ENCODE peak calls at places on chromosome 20, in six cellular contexts. L, Z, I, T, B and K are unnamed samples.

GRCh38 chr20:8457978-8458377 is 325.9 kb downstream of the PLCB1 start:
- DNase-seq in L (no peak), Z (no peak), I (no peak), T (no peak), B (no peak), K (no peak)

GRCh38 chr20:63366658-63367360 is 5.7 kb upstream of the CHRNA4 start:
- DNase-seq in L (no peak), Z (no peak), I (no peak), T (no peak), B (no peak), K (no peak)

GRCh38 chr20:20772492-20773047 is 60.1 kb upstream of the RALGAPA2 start:
- DNase-seq in L (no peak), Z (no peak), I (no peak), T (no peak), B (no peak), K (no peak)

GRCh38 chr20:6769953-6770831 is 2.7 kb downstream of the BMP2 start:
- DNase-seq in L (no peak), Z (no peak), I (no peak), T (peak; percentile 73), B (peak; percentile 23), K (no peak)

GRCh38 chr20:17643531-17644188 is 38.4 kb downstream of the RRBP1 start:
- DNase-seq in L (no peak), Z (no peak), I (no peak), T (no peak), B (no peak), K (no peak)

GRCh38 chr20:9677224-9677623 is 161.7 kb downstream of the PAK5 start:
- DNase-seq in L (no peak), Z (no peak), I (no peak), T (no peak), B (no peak), K (no peak)

GRCh38 chr20:17648782-17649730 is 33.0 kb downstream of the RRBP1 start:
- DNase-seq in L (peak; percentile 5), Z (no peak), I (peak; percentile 21), T (no peak), B (peak; percentile 53), K (peak; percentile 26)

GRCh38 chr20:31605902-31606677 is 1.0 kb downstream of the ID1 start:
- DNase-seq in L (no peak), Z (peak; percentile 47), I (no peak), T (no peak), B (peak; percentile 52), K (no peak)

GRCh38 chr20:1946762-1947534 is 46.9 kb downstream of the PDYN start:
- DNase-seq in L (no peak), Z (peak; percentile 70), I (no peak), T (peak; percentile 84), B (no peak), K (no peak)

GRCh38 chr20:56391596-56392281 is at the start of gene AURKA:
- DNase-seq in L (no peak), Z (peak; percentile 24), I (no peak), T (no peak), B (no peak), K (peak; percentile 3)

GRCh38 chr20:11091496-11091895 is 417.7 kb upstream of the JAG1 start:
- DNase-seq in L (no peak), Z (no peak), I (no peak), T (no peak), B (no peak), K (no peak)

GRCh38 chr20:51376121-51376520 is 166.4 kb downstream of the NFATC2 start:
- DNase-seq in L (no peak), Z (no peak), I (no peak), T (no peak), B (no peak), K (no peak)

GRCh38 chr20:56443654-56444540 is 24.5 kb upstream of the RTF2 start:
- DNase-seq in L (no peak), Z (peak; percentile 29), I (no peak), T (no peak), B (no peak), K (no peak)

GRCh38 chr20:35884541-35884865 is 69.8 kb downstream of the SCAND1 start:
- DNase-seq in L (no peak), Z (no peak), I (no peak), T (no peak), B (no peak), K (no peak)

GRCh38 chr20:53068241-53068640 is 96.1 kb downstream of the TSHZ2 start:
- DNase-seq in L (no peak), Z (no peak), I (no peak), T (no peak), B (no peak), K (no peak)

GRCh38 chr20:19628570-19629134 is 129.4 kb upstream of the RIN2 start:
- DNase-seq in L (peak; percentile 26), Z (peak; percentile 84), I (peak; percentile 57), T (peak; percentile 84), B (peak; percentile 62), K (peak; percentile 80)

GRCh38 chr20:5077761-5078387 is 41.9 kb downstream of the PCNA start:
- DNase-seq in L (no peak), Z (no peak), I (no peak), T (no peak), B (no peak), K (no peak)

GRCh38 chr20:13794667-13795066 is 9.8 kb downstream of the NDUFAF5 start:
- DNase-seq in L (no peak), Z (no peak), I (no peak), T (no peak), B (no peak), K (no peak)

GRCh38 chr20:14878676-14879019 is 541.2 kb upstream of the FLRT3 start:
- DNase-seq in L (no peak), Z (no peak), I (no peak), T (no peak), B (no peak), K (no peak)

GRCh38 chr20:19880256-19881079 is 122.4 kb downstream of the RIN2 start:
- DNase-seq in L (no peak), Z (peak; percentile 88), I (no peak), T (no peak), B (no peak), K (peak; percentile 88)

GRCh38 chr20:3890410-3890751 is 1.2 kb downstream of the PANK2 start:
- DNase-seq in L (no peak), Z (peak; percentile 48), I (no peak), T (no peak), B (no peak), K (no peak)

GRCh38 chr20:56875052-56875663 is 246.1 kb downstream of the TFAP2C start:
- DNase-seq in L (no peak), Z (no peak), I (no peak), T (no peak), B (no peak), K (peak; percentile 86)

GRCh38 chr20:11204926-11205768 is 531.3 kb upstream of the JAG1 start:
- DNase-seq in L (peak; percentile 50), Z (peak; percentile 71), I (no peak), T (peak; percentile 55), B (peak; percentile 5), K (peak; percentile 53)

GRCh38 chr20:38872491-38873049 is 53.6 kb upstream of the FAM83D start:
- DNase-seq in L (no peak), Z (no peak), I (no peak), T (no peak), B (no peak), K (no peak)

GRCh38 chr20:4949833-4950178 is 51.5 kb downstream of the SLC23A2 start:
- DNase-seq in L (no peak), Z (peak; percentile 30), I (peak; percentile 12), T (no peak), B (peak; percentile 46), K (peak; percentile 60)

GRCh38 chr20:14830466-14830865 is 493.1 kb upstream of the FLRT3 start:
- DNase-seq in L (peak; percentile 89), Z (no peak), I (no peak), T (no peak), B (no peak), K (no peak)

GRCh38 chr20:49288250-49288751 is 10.4 kb upstream of the ZNFX1 start:
- DNase-seq in L (no peak), Z (no peak), I (no peak), T (no peak), B (no peak), K (no peak)
- H3K4me2 ChIP-seq in L (no peak overlapping the region), Z (no peak overlapping the region), I (no peak overlapping the region), T (peak overlapping the region; percentile 97), B (no peak overlapping the region), K (peak overlapping the region; percentile 97)

GRCh38 chr20:47276856-47277541 is 79.5 kb downstream of the ZMYND8 start:
- DNase-seq in L (no peak), Z (no peak), I (no peak), T (no peak), B (no peak), K (no peak)
- TF ChIP-seq CHD2 in L (no peak), Z (no peak), I (no peak), T (no peak), B (no peak), K (no peak)

GRCh38 chr20:34458631-34459030 is 57.6 kb upstream of the DYNLRB1 start:
- DNase-seq in L (no peak), Z (no peak), I (no peak), T (no peak), B (no peak), K (no peak)
- H3K4me2 ChIP-seq in L (no peak overlapping the region), Z (no peak overlapping the region), I (no peak overlapping the region), T (no peak overlapping the region), B (no peak overlapping the region), K (no peak overlapping the region)

DNA sequence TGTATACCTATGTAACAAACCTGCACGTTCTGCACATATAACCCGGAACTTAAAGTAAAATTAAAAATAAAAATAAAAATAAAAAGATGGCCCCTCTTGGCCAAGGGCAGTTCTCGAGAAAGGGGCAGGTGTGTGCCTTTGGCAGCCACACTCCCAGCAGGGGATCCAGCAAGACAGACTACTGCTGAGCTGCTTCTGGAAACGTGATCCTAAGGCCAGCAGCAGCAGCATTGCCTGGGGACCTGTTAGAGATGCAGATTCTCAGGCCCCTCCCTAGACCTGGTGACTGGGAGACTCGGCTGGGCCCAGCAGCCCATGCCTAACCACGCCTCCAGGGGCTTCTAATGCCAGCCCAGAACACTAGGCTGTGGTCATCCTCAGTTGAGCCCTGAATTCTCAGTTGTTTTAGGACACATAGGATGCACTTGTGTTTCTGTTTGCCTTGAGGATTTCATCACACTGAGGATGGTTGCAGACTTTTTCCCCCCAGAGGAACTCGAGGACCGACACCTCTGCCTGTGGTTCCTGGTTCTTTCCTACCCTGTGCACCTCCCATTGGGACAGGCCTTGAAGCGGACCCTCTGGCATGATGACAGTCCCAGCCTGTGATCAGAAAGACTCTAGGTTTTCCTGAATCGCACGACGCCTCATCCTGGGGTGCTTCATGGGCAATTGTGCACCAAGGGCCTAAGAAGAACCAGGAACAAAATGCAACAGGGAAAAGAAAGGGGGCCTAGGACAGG is 105.9 kb downstream of the TOX2 start:
- DNase-seq in L (no peak), Z (no peak), I (no peak), T (no peak), B (no peak), K (no peak)
- TF ChIP-seq CHD2 in L (no peak), Z (no peak), I (no peak), T (no peak), B (no peak), K (no peak)

GRCh38 chr20:58209652-58210397 is 18.6 kb downstream of the ANKRD60 start:
- DNase-seq in L (peak; percentile 17), Z (peak; percentile 68), I (peak; percentile 94), T (peak; percentile 98), B (peak; percentile 94), K (peak; percentile 80)
- H3K4me2 ChIP-seq in L (no peak overlapping the region), Z (no peak overlapping the region), I (peak overlapping the region; percentile 23), T (no peak overlapping the region), B (no peak overlapping the region), K (peak overlapping the region; percentile 68)

DNA sequence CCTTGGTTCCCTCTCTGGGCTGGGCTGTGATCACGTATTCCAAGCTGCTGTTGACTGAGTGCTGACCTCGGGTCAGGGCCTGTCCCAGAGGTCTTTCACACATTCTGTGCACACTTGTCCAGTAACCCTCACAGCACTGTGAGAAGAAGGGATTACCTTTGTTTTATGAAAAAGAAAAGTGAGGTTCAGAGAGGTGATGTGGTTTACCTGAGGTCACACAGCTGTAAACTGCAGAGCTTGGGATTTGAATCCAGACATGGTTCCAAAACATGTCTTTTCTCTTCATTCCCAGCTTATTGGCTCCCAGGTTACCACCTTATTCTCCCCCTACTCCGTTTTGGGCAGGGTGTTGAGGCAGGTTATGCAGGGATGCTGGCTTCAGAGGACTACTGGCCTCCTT is 28.4 kb upstream of the CDH22 start:
- DNase-seq in L (no peak), Z (no peak), I (no peak), T (no peak), B (no peak), K (no peak)
- TF ChIP-seq CHD2 in L (no peak), Z (no peak), I (no peak), T (no peak), B (no peak), K (no peak)